ENCODE peak calls at places on chromosome 11, in six cellular contexts. One of them, this sample, is unnamed.

GRCh38 chr11:68354181-68354872 is 41.9 kb downstream of the LRP5 start:
- DNase-seq in CD4-positive, alpha-beta memory T cell: no peak
- DNase-seq in GM03348: peak; percentile 96
- DNase-seq in sciatic nerve: peak; percentile 85
- DNase-seq in neural crest cell: no peak
- DNase-seq in HuH-7.5: no peak
- DNase-seq in this sample: no peak

GRCh38 chr11:626475-627272 is at the start of gene SCT:
- DNase-seq in CD4-positive, alpha-beta memory T cell: no peak
- DNase-seq in GM03348: no peak
- DNase-seq in sciatic nerve: no peak
- DNase-seq in neural crest cell: no peak
- DNase-seq in HuH-7.5: no peak
- DNase-seq in this sample: no peak

GRCh38 chr11:92776676-92777075 is 192.8 kb upstream of the MTNR1B start:
- DNase-seq in CD4-positive, alpha-beta memory T cell: no peak
- DNase-seq in GM03348: peak; percentile 73
- DNase-seq in sciatic nerve: no peak
- DNase-seq in neural crest cell: no peak
- DNase-seq in HuH-7.5: no peak
- DNase-seq in this sample: no peak

GRCh38 chr11:46298699-46299424 is 21.4 kb downstream of the CREB3L1 start:
- DNase-seq in CD4-positive, alpha-beta memory T cell: no peak
- DNase-seq in GM03348: peak; percentile 80
- DNase-seq in sciatic nerve: no peak
- DNase-seq in neural crest cell: no peak
- DNase-seq in HuH-7.5: no peak
- DNase-seq in this sample: no peak

GRCh38 chr11:114183041-114183511 is 113.1 kb upstream of the NNMT start:
- DNase-seq in CD4-positive, alpha-beta memory T cell: peak; percentile 75
- DNase-seq in GM03348: no peak
- DNase-seq in sciatic nerve: no peak
- DNase-seq in neural crest cell: no peak
- DNase-seq in HuH-7.5: no peak
- DNase-seq in this sample: peak; percentile 89

GRCh38 chr11:108558222-108558621 is 35.3 kb downstream of the EXPH5 start:
- DNase-seq in CD4-positive, alpha-beta memory T cell: no peak
- DNase-seq in GM03348: no peak
- DNase-seq in sciatic nerve: no peak
- DNase-seq in neural crest cell: no peak
- DNase-seq in HuH-7.5: no peak
- DNase-seq in this sample: no peak

GRCh38 chr11:61571869-61572268 is 9.0 kb downstream of the SYT7 start:
- DNase-seq in CD4-positive, alpha-beta memory T cell: no peak
- DNase-seq in GM03348: no peak
- DNase-seq in sciatic nerve: no peak
- DNase-seq in neural crest cell: no peak
- DNase-seq in HuH-7.5: no peak
- DNase-seq in this sample: no peak

GRCh38 chr11:30586251-30587144 is at the start of gene MPPED2:
- DNase-seq in CD4-positive, alpha-beta memory T cell: no peak
- DNase-seq in GM03348: peak; percentile 45
- DNase-seq in sciatic nerve: peak; percentile 63
- DNase-seq in neural crest cell: peak; percentile 71
- DNase-seq in HuH-7.5: peak; percentile 88
- DNase-seq in this sample: peak; percentile 70

GRCh38 chr11:119580751-119581150 is 148.2 kb downstream of the NECTIN1 start:
- DNase-seq in CD4-positive, alpha-beta memory T cell: no peak
- DNase-seq in GM03348: no peak
- DNase-seq in sciatic nerve: no peak
- DNase-seq in neural crest cell: no peak
- DNase-seq in HuH-7.5: no peak
- DNase-seq in this sample: no peak

GRCh38 chr11:134665571-134666268 is 253.7 kb upstream of the B3GAT1 start:
- DNase-seq in CD4-positive, alpha-beta memory T cell: no peak
- DNase-seq in GM03348: no peak
- DNase-seq in sciatic nerve: no peak
- DNase-seq in neural crest cell: no peak
- DNase-seq in HuH-7.5: no peak
- DNase-seq in this sample: no peak

GRCh38 chr11:76850815-76851214 is 9.9 kb upstream of the ACER3 start:
- DNase-seq in CD4-positive, alpha-beta memory T cell: no peak
- DNase-seq in GM03348: no peak
- DNase-seq in sciatic nerve: no peak
- DNase-seq in neural crest cell: no peak
- DNase-seq in HuH-7.5: no peak
- DNase-seq in this sample: no peak

GRCh38 chr11:35145249-35145648 is 6.3 kb downstream of the CD44 start:
- DNase-seq in CD4-positive, alpha-beta memory T cell: no peak
- DNase-seq in GM03348: peak; percentile 45
- DNase-seq in sciatic nerve: no peak
- DNase-seq in neural crest cell: no peak
- DNase-seq in HuH-7.5: no peak
- DNase-seq in this sample: no peak

GRCh38 chr11:133811850-133812685 is 33.2 kb downstream of the SPATA19 start:
- DNase-seq in CD4-positive, alpha-beta memory T cell: no peak
- DNase-seq in GM03348: no peak
- DNase-seq in sciatic nerve: no peak
- DNase-seq in neural crest cell: no peak
- DNase-seq in HuH-7.5: no peak
- DNase-seq in this sample: no peak

GRCh38 chr11:33942954-33943353 is 51.1 kb upstream of the LMO2 start:
- DNase-seq in CD4-positive, alpha-beta memory T cell: no peak
- DNase-seq in GM03348: peak; percentile 75
- DNase-seq in sciatic nerve: peak; percentile 62
- DNase-seq in neural crest cell: no peak
- DNase-seq in HuH-7.5: no peak
- DNase-seq in this sample: no peak

GRCh38 chr11:69048056-69048717 is 545 bp upstream of the TPCN2 start:
- DNase-seq in CD4-positive, alpha-beta memory T cell: no peak
- DNase-seq in GM03348: no peak
- DNase-seq in sciatic nerve: no peak
- DNase-seq in neural crest cell: no peak
- DNase-seq in HuH-7.5: peak; percentile 48
- DNase-seq in this sample: no peak

GRCh38 chr11:64858467-64859401 is 14.3 kb upstream of the CDC42BPG start:
- DNase-seq in CD4-positive, alpha-beta memory T cell: peak; percentile 62
- DNase-seq in GM03348: no peak
- DNase-seq in sciatic nerve: no peak
- DNase-seq in neural crest cell: no peak
- DNase-seq in HuH-7.5: no peak
- DNase-seq in this sample: peak; percentile 66

GRCh38 chr11:32436751-32437405 is 1.5 kb upstream of the WT1 start:
- DNase-seq in CD4-positive, alpha-beta memory T cell: no peak
- DNase-seq in GM03348: no peak
- DNase-seq in sciatic nerve: no peak
- DNase-seq in neural crest cell: peak; percentile 2
- DNase-seq in HuH-7.5: no peak
- DNase-seq in this sample: no peak

GRCh38 chr11:78740175-78741161 is 165.8 kb upstream of the NARS2 start:
- DNase-seq in CD4-positive, alpha-beta memory T cell: no peak
- DNase-seq in GM03348: no peak
- DNase-seq in sciatic nerve: peak; percentile 63
- DNase-seq in neural crest cell: no peak
- DNase-seq in HuH-7.5: no peak
- DNase-seq in this sample: peak; percentile 15

GRCh38 chr11:40328890-40329617 is 1130.4 kb downstream of the LRRC4C start:
- DNase-seq in CD4-positive, alpha-beta memory T cell: no peak
- DNase-seq in GM03348: peak; percentile 85
- DNase-seq in sciatic nerve: no peak
- DNase-seq in neural crest cell: no peak
- DNase-seq in HuH-7.5: no peak
- DNase-seq in this sample: no peak

GRCh38 chr11:57205046-57205671 is 23.4 kb downstream of the LRRC55 start:
- DNase-seq in CD4-positive, alpha-beta memory T cell: no peak
- DNase-seq in GM03348: peak; percentile 87
- DNase-seq in sciatic nerve: no peak
- DNase-seq in neural crest cell: no peak
- DNase-seq in HuH-7.5: no peak
- DNase-seq in this sample: no peak